ENCODE peak calls at places on chromosomes 5 and 9, in four cellular contexts. D is A549, O is K562, E is HepG2. A is an unnamed sample.

GRCh38 chr5:139903805-139904565 is 108.4 kb downstream of the PSD2 start:
- DNase-seq in D (peak; percentile 16), O (peak; percentile 57), E (no peak), A (no peak)

GRCh38 chr5:10021248-10021647 is 228.4 kb downstream of the ATPSCKMT start:
- DNase-seq in D (no peak), O (no peak), E (no peak), A (peak; percentile 6)

GRCh38 chr5:77423022-77423750 is 68.9 kb downstream of the WDR41 start:
- DNase-seq in D (no peak), O (no peak), E (no peak), A (no peak)

GRCh38 chr5:36535390-36535789 is 71.0 kb upstream of the SLC1A3 start:
- DNase-seq in D (no peak), O (no peak), E (no peak), A (no peak)

GRCh38 chr9:131410051-131410491 is 16.2 kb downstream of the PRRC2B start:
- DNase-seq in D (no peak), O (peak; percentile 20), E (no peak), A (peak; percentile 55)

GRCh38 chr9:248278-248961 is 33.8 kb downstream of the DOCK8 start:
- DNase-seq in D (no peak), O (no peak), E (no peak), A (no peak)

GRCh38 chr5:159182691-159183090 is 26.7 kb downstream of the RNF145 start:
- DNase-seq in D (no peak), O (no peak), E (peak; percentile 83), A (peak; percentile 83)

GRCh38 chr5:126384985-126385384 is 38.2 kb upstream of the GRAMD2B start:
- DNase-seq in D (no peak), O (no peak), E (no peak), A (peak; percentile 81)

GRCh38 chr5:110064593-110065268 is 375.0 kb downstream of the MAN2A1 start:
- DNase-seq in D (no peak), O (no peak), E (no peak), A (no peak)

GRCh38 chr5:174877987-174878386 is 153.6 kb downstream of the MSX2 start:
- DNase-seq in D (no peak), O (no peak), E (no peak), A (no peak)

GRCh38 chr5:2326603-2327002 is 424.9 kb downstream of the IRX2 start:
- DNase-seq in D (no peak), O (no peak), E (no peak), A (no peak)

GRCh38 chr5:84239509-84239908 is 145.2 kb downstream of the EDIL3 start:
- DNase-seq in D (no peak), O (no peak), E (no peak), A (peak; percentile 70)

GRCh38 chr5:179836225-179837019 is 15.7 kb downstream of the SQSTM1 start:
- DNase-seq in D (no peak), O (no peak), E (no peak), A (peak; percentile 52)

GRCh38 chr5:72036951-72037350 is 70.3 kb upstream of the MAP1B start:
- DNase-seq in D (no peak), O (no peak), E (no peak), A (peak; percentile 4)

GRCh38 chr5:109215040-109215439 is 194.7 kb downstream of the PJA2 start:
- DNase-seq in D (no peak), O (no peak), E (peak; percentile 15), A (no peak)

GRCh38 chr5:179345429-179346321 is at the start of gene ADAMTS2:
- DNase-seq in D (no peak), O (peak; percentile 86), E (no peak), A (peak; percentile 56)

GRCh38 chr5:169580964-169581363 is 2.6 kb upstream of the SPDL1 start:
- DNase-seq in D (no peak), O (no peak), E (no peak), A (no peak)

GRCh38 chr5:180118391-180118791 is 46.8 kb upstream of the RNF130 start:
- DNase-seq in D (no peak), O (no peak), E (no peak), A (no peak)

GRCh38 chr5:117161718-117162386 is 587.2 kb upstream of the SEMA6A start:
- DNase-seq in D (no peak), O (no peak), E (no peak), A (no peak)

GRCh38 chr9:90515550-90515949 is 127.1 kb downstream of the DIRAS2 start:
- DNase-seq in D (no peak), O (no peak), E (no peak), A (no peak)

GRCh38 chr9:134880484-134881312 is at the start of gene FCN2:
- DNase-seq in D (no peak), O (no peak), E (no peak), A (no peak)

GRCh38 chr9:122356627-122357026 is 14.2 kb upstream of the PTGS1 start:
- DNase-seq in D (peak; percentile 30), O (no peak), E (no peak), A (no peak)

DNA sequence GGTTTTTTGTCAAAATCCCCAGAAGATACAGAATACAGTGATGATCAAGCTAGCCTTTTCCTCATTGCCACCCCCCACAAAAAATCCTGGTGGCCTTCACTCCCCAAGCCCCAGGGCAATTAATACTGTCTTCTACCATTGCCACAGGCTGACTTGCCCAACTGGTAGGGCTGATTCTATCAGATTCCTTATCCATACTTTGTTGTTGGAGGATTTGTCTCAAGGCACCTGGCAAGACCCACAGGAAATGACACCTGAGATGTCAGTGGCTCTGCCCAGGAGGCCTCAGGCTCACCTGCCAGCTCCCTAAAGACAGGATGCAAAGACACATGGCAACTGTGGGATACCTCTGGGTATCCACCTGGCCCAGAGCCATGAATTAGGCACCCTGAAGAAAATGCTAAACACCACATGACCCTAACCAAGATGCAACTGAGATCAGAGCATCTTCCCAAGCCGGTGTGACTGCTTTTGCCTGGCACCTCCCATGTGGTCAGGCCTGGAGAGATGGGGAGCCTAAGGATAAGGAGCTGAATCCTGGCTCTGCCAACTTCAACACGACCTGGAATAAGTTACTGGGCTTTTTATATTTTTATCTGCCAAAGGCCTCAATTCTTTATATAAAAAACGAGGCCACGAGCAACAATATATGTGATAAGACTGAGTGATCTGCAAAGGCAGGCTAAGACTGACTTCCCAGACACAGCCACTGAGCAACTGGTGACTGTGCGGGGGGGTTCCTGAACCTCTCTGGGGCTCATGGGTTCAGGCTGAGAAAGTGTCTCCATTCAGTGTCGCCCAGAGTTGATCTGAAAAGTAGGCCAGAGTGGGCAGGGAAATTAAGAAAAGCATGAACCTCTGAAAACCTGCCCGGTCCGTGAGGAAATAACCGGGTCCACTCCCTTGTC is 944 bp downstream of the ATOX1 start:
- DNase-seq in D (no peak), O (peak; percentile 50), E (no peak), A (no peak)
- TF ChIP-seq MAZ in D (no peak), O (no peak), E (no peak), A (no peak)

DNA sequence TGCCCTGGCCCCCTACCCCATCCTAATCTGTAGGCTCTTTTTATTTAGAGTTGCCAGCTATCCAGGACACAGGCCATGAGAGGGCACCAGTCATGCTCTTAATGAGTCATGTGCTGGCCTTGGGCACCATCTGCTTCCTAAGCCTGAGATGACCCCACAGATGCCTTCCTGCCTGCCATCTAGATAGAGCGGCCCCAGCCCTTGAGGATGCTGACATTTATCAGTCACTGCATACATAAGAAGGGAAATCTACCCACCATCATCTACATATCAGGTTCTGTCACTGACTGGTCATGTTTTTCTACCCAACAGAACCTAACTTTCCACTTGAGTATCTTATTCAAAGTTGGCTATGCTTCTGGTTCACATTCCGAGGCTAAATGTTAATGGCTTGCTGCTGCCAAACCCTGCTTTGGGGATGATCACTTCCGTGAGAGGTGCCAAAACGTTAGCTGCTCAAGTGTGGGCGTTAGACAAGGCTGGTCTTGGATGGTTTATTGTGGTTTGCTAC is 49.9 kb upstream of the TTC23L start:
- DNase-seq in D (no peak), O (no peak), E (no peak), A (peak; percentile 47)
- TF ChIP-seq MAZ in D (no peak), O (no peak), E (no peak), A (no peak)

GRCh38 chr9:128073260-128073886 is 5.3 kb downstream of the SLC25A25 start:
- DNase-seq in D (no peak), O (no peak), E (peak; percentile 85), A (peak; percentile 46)

GRCh38 chr9:128072144-128073021 is 4.4 kb downstream of the SLC25A25 start:
- DNase-seq in D (no peak), O (no peak), E (no peak), A (peak; percentile 73)

GRCh38 chr9:128068656-128069221 is 707 bp downstream of the SLC25A25 start:
- DNase-seq in D (no peak), O (no peak), E (no peak), A (no peak)

GRCh38 chr9:128067898-128068655 is at the start of gene SLC25A25:
- DNase-seq in D (peak; percentile 96), O (peak; percentile 96), E (peak; percentile 98), A (peak; percentile 99)

GRCh38 chr9:128070874-128071273 is 2.8 kb downstream of the SLC25A25 start:
- DNase-seq in D (no peak), O (no peak), E (no peak), A (no peak)
- TF ChIP-seq MAZ in D (no peak), O (no peak), E (no peak), A (no peak)

GRCh38 chr9:126638571-126639132 is 24.9 kb downstream of the LMX1B start:
- DNase-seq in D (no peak), O (no peak), E (no peak), A (no peak)
- TF ChIP-seq MAZ in D (no peak), O (no peak), E (no peak), A (no peak)

GRCh38 chr9:101592788-101593187 is 2.0 kb downstream of the PPP3R2 start:
- DNase-seq in D (no peak), O (no peak), E (no peak), A (peak; percentile 3)
- TF ChIP-seq MAZ in D (no peak), O (no peak), E (no peak), A (no peak)

DNA sequence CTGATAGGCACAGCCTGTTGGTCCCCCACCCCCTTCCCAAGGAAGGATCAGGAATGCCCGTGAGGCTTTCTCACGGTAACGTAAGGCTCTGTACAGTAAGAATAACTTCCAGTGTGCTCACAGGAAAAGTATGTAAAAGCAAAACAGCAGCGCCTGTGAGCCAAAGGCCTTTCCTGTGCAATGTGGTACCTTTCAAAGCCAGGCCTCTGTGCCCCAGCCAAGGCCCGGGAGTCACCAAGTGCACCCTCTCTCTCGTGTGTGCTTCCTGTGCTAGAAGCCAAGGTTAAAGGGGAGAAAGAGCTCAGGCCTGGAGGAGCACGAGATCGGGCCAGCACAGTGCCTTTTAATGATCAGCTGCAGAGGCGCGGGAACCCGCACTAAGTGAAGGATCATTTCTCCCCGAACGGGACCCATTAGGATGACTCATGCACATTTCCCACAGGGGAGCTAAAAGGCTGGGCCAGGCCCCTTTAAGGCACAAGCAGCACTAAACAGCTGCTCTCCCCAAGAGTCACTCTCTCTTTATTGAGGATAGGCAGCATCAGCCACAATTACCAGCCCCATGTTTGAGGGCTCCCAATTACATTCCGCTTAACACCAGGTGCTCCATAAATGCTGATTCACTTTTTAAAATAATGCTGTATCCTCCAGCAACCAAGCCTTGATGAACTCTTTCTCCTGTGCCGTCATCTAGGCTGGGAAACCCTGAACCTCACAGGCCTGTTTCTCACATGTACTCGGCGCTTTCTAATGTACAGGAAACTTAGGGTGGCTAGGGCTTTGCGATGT is 42.8 kb downstream of the SHB start:
- DNase-seq in D (peak; percentile 62), O (peak; percentile 62), E (peak; percentile 29), A (peak; percentile 98)
- TF ChIP-seq MAZ in D (no peak), O (no peak), E (no peak), A (peak; percentile 25)

GRCh38 chr5:56078675-56079500 is 84.1 kb upstream of the IL6ST start:
- DNase-seq in D (no peak), O (no peak), E (peak; percentile 77), A (peak; percentile 41)
- TF ChIP-seq MAZ in D (no peak), O (no peak), E (no peak), A (no peak)